ENCODE peak calls at places on chromosome 11, in four cellular contexts. G is astrocyte of the spinal cord, B is fibroblast of pulmonary artery, U is adrenal gland. H is an unnamed sample.

GRCh38 chr11:37786214-37786755 is 1188.2 kb upstream of the RAG2 start:
- DNase-seq in G (peak), B (peak), U (no peak), H (peak)

GRCh38 chr11:279966-280761 is 2.0 kb downstream of the NLRP6 start:
- DNase-seq in G (peak), U (no peak), B (peak), H (peak)

GRCh38 chr11:100687630-100688395 is 725 bp downstream of the ARHGAP42 start:
- DNase-seq in U (peak), B (peak), G (peak), H (peak)

GRCh38 chr11:1937616-1938342 is 9.4 kb upstream of the MRPL23 start:
- DNase-seq in U (no peak), G (no peak), B (no peak), H (no peak)

GRCh38 chr11:65496304-65497140 is 2.3 kb upstream of the MALAT1 start:
- DNase-seq in U (peak), B (peak), G (peak), H (peak)

GRCh38 chr11:120034176-120034575 is 103.7 kb downstream of the TRIM29 start:
- DNase-seq in G (no peak), U (no peak), B (no peak), H (no peak)

GRCh38 chr11:22792497-22792896 is 37.1 kb downstream of the SVIP start:
- DNase-seq in U (no peak), G (peak), B (peak), H (peak)

GRCh38 chr11:17395978-17396377 is 7.5 kb upstream of the KCNJ11 start:
- DNase-seq in B (no peak), G (no peak), U (no peak), H (no peak)

GRCh38 chr11:130612291-130612802 is 163.9 kb downstream of the ADAMTS15 start:
- DNase-seq in B (peak), G (peak), U (no peak), H (peak)

GRCh38 chr11:47415949-47416472 is 7.6 kb downstream of the SLC39A13 start:
- DNase-seq in G (peak), B (peak), U (peak), H (peak)

GRCh38 chr11:134498326-134499139 is 86.5 kb upstream of the B3GAT1 start:
- DNase-seq in B (no peak), U (no peak), G (no peak), H (no peak)

GRCh38 chr11:123308077-123308476 is 113.0 kb upstream of the CLMP start:
- DNase-seq in G (peak), U (peak), B (peak), H (peak)

GRCh38 chr11:115215694-115216615 is 288.3 kb downstream of the CADM1 start:
- DNase-seq in U (no peak), G (no peak), B (no peak), H (no peak)

GRCh38 chr11:116615211-116615865 is 157.4 kb downstream of the BUD13 start:
- DNase-seq in B (no peak), G (no peak), U (no peak), H (no peak)

GRCh38 chr11:98679673-98680072 is 341.1 kb upstream of the CNTN5 start:
- DNase-seq in G (no peak), U (no peak), B (no peak), H (no peak)

GRCh38 chr11:44743326-44743725 is 16.6 kb downstream of the TSPAN18 start:
- DNase-seq in B (no peak), U (peak), G (no peak), H (no peak)

GRCh38 chr11:94662065-94662779 is 95.1 kb downstream of the PIWIL4 start:
- DNase-seq in U (no peak), B (no peak), G (no peak), H (no peak)

GRCh38 chr11:117717485-117718314 is 79.3 kb downstream of the DSCAML1 start:
- DNase-seq in G (no peak), U (no peak), B (no peak), H (no peak)

GRCh38 chr11:65291613-65292012 is 23.1 kb upstream of the CDC42EP2 start:
- DNase-seq in U (no peak), B (peak), G (peak), H (peak)

GRCh38 chr11:130071211-130071712 is 1.6 kb downstream of the APLP2 start:
- DNase-seq in B (peak), G (peak), U (no peak), H (peak)

GRCh38 chr11:95728790-95729189 is 60.8 kb downstream of the FAM76B start:
- DNase-seq in G (no peak), U (no peak), B (no peak), H (no peak)

GRCh38 chr11:104690243-104690642 is 208.0 kb downstream of the CASP12 start:
- DNase-seq in G (no peak), U (no peak), B (no peak), H (peak)

GRCh38 chr11:122095950-122096942 is 19.8 kb downstream of the BLID start:
- DNase-seq in B (peak), G (peak), U (no peak), H (peak)

GRCh38 chr11:71139516-71140205 is 112.7 kb downstream of the SHANK2 start:
- DNase-seq in B (no peak), G (peak), U (peak), H (peak)

GRCh38 chr11:64523456-64524187 is 67.4 kb upstream of the SLC22A12 start:
- DNase-seq in B (no peak), G (no peak), U (no peak), H (no peak)

GRCh38 chr11:28939381-28939780 is 831.2 kb downstream of the METTL15 start:
- DNase-seq in U (no peak), G (no peak), B (no peak), H (no peak)

GRCh38 chr11:76800466-76801200 is 17.5 kb downstream of the TSKU start:
- DNase-seq in B (no peak), U (no peak), G (no peak), H (no peak)

GRCh38 chr11:74090701-74091100 is 80.1 kb downstream of the C2CD3 start:
- DNase-seq in U (no peak), B (peak), G (no peak), H (peak)

GRCh38 chr11:1756791-1757771 is 6.6 kb downstream of the CTSD start:
- DNase-seq in B (no peak), U (no peak), G (no peak), H (no peak)

GRCh38 chr11:93236741-93237675 is 39.2 kb upstream of the SLC36A4 start:
- DNase-seq in G (peak), B (peak), U (peak), H (peak)

GRCh38 chr11:12707500-12707880 is 33.3 kb downstream of the TEAD1 start:
- DNase-seq in G (no peak), U (no peak), B (no peak), H (no peak)

GRCh38 chr11:47340980-47341775 is 11.3 kb downstream of the MYBPC3 start:
- DNase-seq in B (no peak), G (no peak), U (no peak), H (no peak)

GRCh38 chr11:116275634-116276033 is 497.2 kb downstream of the BUD13 start:
- DNase-seq in U (peak), G (no peak), B (no peak), H (peak)

GRCh38 chr11:66183581-66184048 is 84.8 kb upstream of the RAB1B start:
- DNase-seq in U (no peak), G (no peak), B (no peak), H (peak)

GRCh38 chr11:44072757-44073658 is 6.9 kb downstream of the ACCS start:
- DNase-seq in B (no peak), G (no peak), U (no peak), H (no peak)

GRCh38 chr11:73072935-73073481 is 69.1 kb downstream of the FCHSD2 start:
- DNase-seq in B (peak), G (peak), U (no peak), H (peak)

GRCh38 chr11:2588809-2589537 is 110.8 kb downstream of the KCNQ1OT1 start:
- DNase-seq in U (no peak), G (no peak), B (no peak), H (no peak)

GRCh38 chr11:82045748-82046457 is 687.8 kb downstream of the FAM181B start:
- DNase-seq in U (no peak), G (peak), B (no peak), H (no peak)

GRCh38 chr11:88341852-88342251 is 4.3 kb upstream of the CTSC start:
- DNase-seq in G (no peak), B (no peak), U (no peak), H (no peak)
- TF ChIP-seq CTCF in G (no peak), B (no peak), U (no peak), H (no peak)

GRCh38 chr11:60971520-60971919 is at the start of gene CD6:
- DNase-seq in G (no peak), B (no peak), U (no peak), H (no peak)
- H3K4me3 ChIP-seq in G (no peak), B (no peak), U (no peak), H (no peak)

GRCh38 chr11:107397357-107397756 is 60.3 kb downstream of the CWF19L2 start:
- DNase-seq in B (no peak), U (no peak), G (no peak), H (no peak)
- TF ChIP-seq CTCF in B (no peak), U (no peak), G (no peak), H (no peak)

DNA sequence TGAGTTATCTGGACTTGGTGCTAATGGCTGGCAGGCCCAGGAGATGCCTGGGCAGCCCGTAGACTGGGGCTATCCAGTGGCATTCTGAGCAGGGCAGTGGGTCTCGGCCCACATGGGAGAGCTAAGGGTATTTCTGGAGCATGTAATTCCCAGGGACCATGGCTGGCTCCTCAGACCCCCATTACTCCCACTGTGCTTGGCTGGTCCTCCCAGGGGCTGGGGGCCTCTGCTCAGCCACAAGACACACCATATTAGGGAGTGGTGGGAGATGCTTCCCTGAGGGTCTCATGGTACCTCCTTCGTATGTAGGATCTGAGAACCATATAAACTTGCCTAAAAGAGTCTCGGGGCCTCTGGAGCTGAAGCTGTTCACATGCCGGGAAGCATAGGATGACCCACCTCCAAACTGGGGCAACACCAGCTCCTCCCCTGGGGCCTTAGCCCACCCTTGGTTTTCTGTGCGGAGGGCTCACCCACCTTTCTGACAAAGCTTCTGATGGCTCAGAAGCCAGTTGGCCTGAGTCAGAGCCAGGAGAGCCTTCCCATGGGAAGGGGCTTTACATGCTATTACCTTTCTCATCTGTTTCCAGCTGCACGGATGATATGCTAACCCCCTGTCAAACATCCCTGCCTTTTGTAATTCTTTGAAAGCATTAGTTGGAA is 9.5 kb upstream of the FTH1 start:
- DNase-seq in B (no peak), U (no peak), G (no peak), H (no peak)
- H3K4me3 ChIP-seq in B (no peak), U (no peak), G (no peak), H (no peak)

DNA sequence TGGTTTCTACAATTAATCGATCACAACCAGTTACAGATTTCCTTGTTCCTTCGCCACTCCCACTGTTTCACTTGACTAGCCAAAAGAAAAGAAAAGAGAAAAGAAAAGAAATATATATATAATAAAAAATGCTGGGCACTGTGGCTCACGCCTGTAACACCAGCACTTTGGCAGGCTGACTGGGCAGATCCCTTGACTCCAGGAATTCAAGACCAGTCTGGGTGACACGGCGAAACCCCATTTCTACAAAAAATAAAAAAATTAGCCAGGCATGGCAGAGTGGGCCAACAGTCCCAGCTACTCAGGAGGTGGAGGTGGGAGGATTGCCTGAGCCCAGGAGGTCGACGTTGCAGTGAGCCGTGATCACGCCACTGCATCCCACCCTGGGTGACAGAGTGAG is 83.8 kb downstream of the NAT10 start:
- DNase-seq in B (no peak), G (no peak), U (no peak), H (no peak)
- TF ChIP-seq CTCF in B (no peak), G (no peak), U (no peak), H (no peak)

DNA sequence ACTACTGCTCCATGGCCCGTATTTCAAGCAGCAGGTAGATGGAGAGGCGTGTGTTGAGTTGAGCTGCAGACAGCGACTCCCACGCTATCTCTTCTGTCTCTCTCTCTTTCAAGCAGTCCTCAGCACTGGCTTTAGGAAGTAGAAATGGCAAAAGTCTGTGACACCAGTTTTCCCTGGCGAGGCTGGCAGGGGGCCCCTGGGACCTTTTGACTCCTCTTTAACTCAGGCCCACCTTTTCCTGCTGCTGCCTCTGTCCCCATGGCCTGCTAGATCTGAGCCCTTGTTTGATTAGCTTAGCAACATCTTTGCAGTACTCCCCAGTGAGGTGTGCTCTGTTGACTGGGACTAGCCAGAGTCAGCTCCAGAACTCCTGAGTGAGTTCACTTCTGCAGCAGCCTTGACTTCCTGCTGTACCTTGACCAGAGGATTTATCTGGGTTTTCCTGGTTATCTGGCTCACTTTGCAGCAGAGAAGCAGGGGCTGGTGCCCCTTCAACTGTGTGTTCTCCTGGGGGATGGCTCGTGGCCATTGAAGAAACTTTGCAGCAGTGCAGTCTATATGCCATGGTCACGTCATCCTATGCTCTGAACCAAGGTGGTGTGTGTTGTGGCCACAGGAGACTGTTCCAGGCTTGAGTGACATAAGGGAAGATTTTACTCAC is 183.9 kb downstream of the DBX1 start:
- DNase-seq in U (no peak), B (no peak), G (no peak), H (no peak)
- H3K4me3 ChIP-seq in U (no peak), B (no peak), G (no peak), H (no peak)

GRCh38 chr11:78630561-78631303 is 56.1 kb upstream of the NARS2 start:
- DNase-seq in U (no peak), B (no peak), G (no peak), H (no peak)
- TF ChIP-seq CTCF in U (no peak), B (no peak), G (no peak), H (peak)

GRCh38 chr11:69800278-69800677 is 18.9 kb downstream of the FGF3 start:
- DNase-seq in U (no peak), B (no peak), G (no peak), H (no peak)

GRCh38 chr11:69799582-69799981 is 19.6 kb downstream of the FGF3 start:
- DNase-seq in G (no peak), B (peak), U (no peak), H (peak)

GRCh38 chr11:69797737-69798528 is 21.3 kb downstream of the FGF3 start:
- DNase-seq in B (no peak), G (no peak), U (no peak), H (no peak)

GRCh38 chr11:69797156-69797555 is 22.0 kb upstream of the FGF4 start:
- DNase-seq in G (no peak), B (no peak), U (no peak), H (no peak)

DNA sequence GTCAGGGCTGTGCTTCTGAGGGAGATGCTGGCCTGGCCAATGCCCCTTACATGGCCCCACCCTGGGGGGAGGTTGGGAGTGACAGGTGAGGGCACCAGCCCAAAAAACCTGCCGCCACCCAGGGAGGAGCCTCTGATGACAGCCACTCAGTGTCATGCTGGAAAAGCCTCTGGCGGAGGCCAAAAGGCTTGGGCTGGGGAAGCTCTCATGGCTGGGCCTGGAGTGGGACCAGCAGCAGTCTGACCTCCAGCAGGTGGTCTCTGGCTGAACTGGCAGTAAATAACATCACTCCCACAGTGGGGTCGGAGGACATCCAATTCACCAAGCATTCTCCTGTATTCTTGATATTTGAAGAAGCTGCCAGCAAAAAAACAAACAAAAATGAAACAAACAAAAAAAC is 20.1 kb downstream of the FGF3 start:
- DNase-seq in U (no peak), B (no peak), G (no peak), H (no peak)
- H3K4me3 ChIP-seq in U (no peak), B (no peak), G (no peak), H (no peak)

GRCh38 chr11:97557399-97557798 is 1167.6 kb downstream of the JRKL start:
- DNase-seq in G (peak), U (no peak), B (peak), H (no peak)
- TF ChIP-seq CTCF in G (no peak), U (peak), B (peak), H (no peak)

DNA sequence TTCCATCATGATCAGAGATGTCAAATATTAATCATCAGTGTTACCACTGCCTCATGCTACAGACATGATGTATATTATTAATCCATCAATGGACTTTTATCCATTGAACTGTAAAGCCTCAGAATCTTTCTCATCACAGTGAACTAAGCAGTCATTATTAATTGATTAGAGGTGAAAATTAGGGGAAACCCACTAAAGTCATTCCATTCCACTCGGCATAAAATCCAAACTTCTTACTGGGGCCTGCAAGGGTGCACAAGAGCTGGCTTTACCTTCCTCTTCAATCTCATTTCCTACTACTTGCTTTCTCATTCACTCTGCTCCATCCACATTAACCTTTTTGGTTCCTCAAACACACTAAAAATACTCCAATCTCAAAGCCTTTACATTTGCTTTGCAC is 7.9 kb upstream of the CD44 start:
- DNase-seq in U (no peak), B (no peak), G (no peak), H (no peak)
- H3K4me3 ChIP-seq in U (no peak), B (no peak), G (no peak), H (no peak)

H was measured in fibroblast of mammary gland.